ENCODE peak calls at places on chromosome 21, in eight cellular contexts. One of them, this sample, is unnamed. For H3K4me1 and H3K27me3, the result is how much of the 10 kb centered on the place peaks cover.

GRCh38 chr21:34722684-34723300 is 54.0 kb downstream of the CLIC6 start:
- DNase-seq in body of pancreas: no peak
- DNase-seq in NT2/D1: peak
- DNase-seq in Peyer's patch: no peak
- DNase-seq in prostate gland: no peak
- DNase-seq in heart right ventricle: no peak
- DNase-seq in left ventricle myocardium inferior: no peak
- DNase-seq in colonic mucosa: peak
- DNase-seq in this sample: peak

GRCh38 chr21:18468775-18469174 is 65.2 kb upstream of the TMPRSS15 start:
- DNase-seq in body of pancreas: no peak
- DNase-seq in NT2/D1: no peak
- DNase-seq in Peyer's patch: no peak
- DNase-seq in prostate gland: no peak
- DNase-seq in heart right ventricle: no peak
- DNase-seq in left ventricle myocardium inferior: no peak
- DNase-seq in colonic mucosa: no peak
- DNase-seq in this sample: no peak

GRCh38 chr21:25871566-25871965 is 136.8 kb downstream of the GABPA start:
- DNase-seq in body of pancreas: no peak
- DNase-seq in NT2/D1: no peak
- DNase-seq in Peyer's patch: no peak
- DNase-seq in prostate gland: no peak
- DNase-seq in heart right ventricle: no peak
- DNase-seq in left ventricle myocardium inferior: no peak
- DNase-seq in colonic mucosa: no peak
- DNase-seq in this sample: no peak

GRCh38 chr21:32886339-32886738 is 114.8 kb upstream of the PAXBP1 start:
- DNase-seq in body of pancreas: no peak
- DNase-seq in NT2/D1: no peak
- DNase-seq in Peyer's patch: no peak
- DNase-seq in prostate gland: no peak
- DNase-seq in heart right ventricle: no peak
- DNase-seq in left ventricle myocardium inferior: no peak
- DNase-seq in colonic mucosa: no peak
- DNase-seq in this sample: peak

GRCh38 chr21:30839304-30839703 is 9.7 kb upstream of the KRTAP7-1 start:
- DNase-seq in body of pancreas: peak
- DNase-seq in NT2/D1: peak
- DNase-seq in Peyer's patch: no peak
- DNase-seq in prostate gland: no peak
- DNase-seq in heart right ventricle: no peak
- DNase-seq in left ventricle myocardium inferior: no peak
- DNase-seq in colonic mucosa: peak
- DNase-seq in this sample: peak

GRCh38 chr21:46153259-46154154 is 1.9 kb downstream of the FTCD start:
- DNase-seq in body of pancreas: peak
- DNase-seq in NT2/D1: peak
- DNase-seq in Peyer's patch: peak
- DNase-seq in prostate gland: peak
- DNase-seq in heart right ventricle: peak
- DNase-seq in left ventricle myocardium inferior: peak
- DNase-seq in colonic mucosa: peak
- DNase-seq in this sample: peak

GRCh38 chr21:29130234-29130993 is at the start of gene MAP3K7CL:
- DNase-seq in body of pancreas: peak
- DNase-seq in NT2/D1: no peak
- DNase-seq in Peyer's patch: no peak
- DNase-seq in prostate gland: no peak
- DNase-seq in heart right ventricle: peak
- DNase-seq in left ventricle myocardium inferior: peak
- DNase-seq in colonic mucosa: no peak
- DNase-seq in this sample: no peak

GRCh38 chr21:15688809-15689208 is 41.0 kb upstream of the USP25 start:
- DNase-seq in body of pancreas: no peak
- DNase-seq in NT2/D1: no peak
- DNase-seq in Peyer's patch: no peak
- DNase-seq in prostate gland: no peak
- DNase-seq in heart right ventricle: no peak
- DNase-seq in left ventricle myocardium inferior: no peak
- DNase-seq in colonic mucosa: no peak
- DNase-seq in this sample: no peak

GRCh38 chr21:17003763-17004373 is 509.0 kb upstream of the CXADR start:
- DNase-seq in body of pancreas: no peak
- DNase-seq in NT2/D1: no peak
- DNase-seq in Peyer's patch: no peak
- DNase-seq in prostate gland: no peak
- DNase-seq in heart right ventricle: no peak
- DNase-seq in left ventricle myocardium inferior: no peak
- DNase-seq in colonic mucosa: no peak
- DNase-seq in this sample: no peak

GRCh38 chr21:35349378-35350080 is 300.4 kb upstream of the RUNX1 start:
- DNase-seq in body of pancreas: no peak
- DNase-seq in NT2/D1: no peak
- DNase-seq in Peyer's patch: no peak
- DNase-seq in prostate gland: peak
- DNase-seq in heart right ventricle: no peak
- DNase-seq in left ventricle myocardium inferior: no peak
- DNase-seq in colonic mucosa: no peak
- DNase-seq in this sample: no peak

GRCh38 chr21:28769683-28770082 is 223.0 kb downstream of the LTN1 start:
- DNase-seq in body of pancreas: no peak
- DNase-seq in NT2/D1: no peak
- DNase-seq in Peyer's patch: no peak
- DNase-seq in prostate gland: no peak
- DNase-seq in heart right ventricle: no peak
- DNase-seq in left ventricle myocardium inferior: no peak
- DNase-seq in colonic mucosa: no peak
- DNase-seq in this sample: no peak

GRCh38 chr21:20259035-20259867 is 739.0 kb upstream of the NCAM2 start:
- DNase-seq in body of pancreas: no peak
- DNase-seq in NT2/D1: no peak
- DNase-seq in Peyer's patch: no peak
- DNase-seq in prostate gland: no peak
- DNase-seq in heart right ventricle: no peak
- DNase-seq in left ventricle myocardium inferior: no peak
- DNase-seq in colonic mucosa: no peak
- DNase-seq in this sample: no peak

GRCh38 chr21:34639882-34640788 is 25.2 kb upstream of the RCAN1 start:
- DNase-seq in body of pancreas: no peak
- DNase-seq in NT2/D1: no peak
- DNase-seq in Peyer's patch: no peak
- DNase-seq in prostate gland: no peak
- DNase-seq in heart right ventricle: no peak
- DNase-seq in left ventricle myocardium inferior: no peak
- DNase-seq in colonic mucosa: no peak
- DNase-seq in this sample: peak

GRCh38 chr21:46119565-46120271 is 21.8 kb downstream of the COL6A2 start:
- DNase-seq in body of pancreas: no peak
- DNase-seq in NT2/D1: no peak
- DNase-seq in Peyer's patch: peak
- DNase-seq in prostate gland: no peak
- DNase-seq in heart right ventricle: peak
- DNase-seq in left ventricle myocardium inferior: peak
- DNase-seq in colonic mucosa: no peak
- DNase-seq in this sample: no peak

GRCh38 chr21:31857096-31857495 is 15.7 kb upstream of the HUNK start:
- DNase-seq in body of pancreas: no peak
- DNase-seq in NT2/D1: no peak
- DNase-seq in Peyer's patch: no peak
- DNase-seq in prostate gland: no peak
- DNase-seq in heart right ventricle: no peak
- DNase-seq in left ventricle myocardium inferior: no peak
- DNase-seq in colonic mucosa: no peak
- DNase-seq in this sample: no peak

GRCh38 chr21:33584455-33584854 is 4.0 kb downstream of the DONSON start:
- DNase-seq in body of pancreas: no peak
- DNase-seq in NT2/D1: no peak
- DNase-seq in Peyer's patch: no peak
- DNase-seq in prostate gland: no peak
- DNase-seq in heart right ventricle: no peak
- DNase-seq in left ventricle myocardium inferior: no peak
- DNase-seq in colonic mucosa: no peak
- DNase-seq in this sample: no peak

GRCh38 chr21:18840239-18840638 is 436.7 kb upstream of the TMPRSS15 start:
- DNase-seq in body of pancreas: no peak
- DNase-seq in NT2/D1: peak
- DNase-seq in Peyer's patch: no peak
- DNase-seq in prostate gland: no peak
- DNase-seq in heart right ventricle: no peak
- DNase-seq in left ventricle myocardium inferior: no peak
- DNase-seq in colonic mucosa: no peak
- DNase-seq in this sample: no peak

GRCh38 chr21:41852929-41853320 is 26.2 kb downstream of the PRDM15 start:
- DNase-seq in body of pancreas: no peak
- DNase-seq in NT2/D1: no peak
- DNase-seq in Peyer's patch: no peak
- DNase-seq in prostate gland: no peak
- DNase-seq in heart right ventricle: no peak
- DNase-seq in left ventricle myocardium inferior: no peak
- DNase-seq in colonic mucosa: no peak
- DNase-seq in this sample: no peak
- H3K4me1 ChIP-seq in body of pancreas: under half
- H3K4me1 ChIP-seq in NT2/D1: under half
- H3K4me1 ChIP-seq in Peyer's patch: under half
- H3K4me1 ChIP-seq in prostate gland: under half
- H3K4me1 ChIP-seq in heart right ventricle: under half
- H3K4me1 ChIP-seq in left ventricle myocardium inferior: under half
- H3K4me1 ChIP-seq in colonic mucosa: under half
- H3K4me1 ChIP-seq in this sample: under half

GRCh38 chr21:26884436-26884835 is 39.2 kb upstream of the ADAMTS1 start:
- DNase-seq in body of pancreas: no peak
- DNase-seq in NT2/D1: no peak
- DNase-seq in Peyer's patch: no peak
- DNase-seq in prostate gland: no peak
- DNase-seq in heart right ventricle: no peak
- DNase-seq in left ventricle myocardium inferior: no peak
- DNase-seq in colonic mucosa: no peak
- DNase-seq in this sample: no peak
- H3K27me3 ChIP-seq in body of pancreas: under half
- H3K27me3 ChIP-seq in NT2/D1: under half
- H3K27me3 ChIP-seq in Peyer's patch: under half
- H3K27me3 ChIP-seq in prostate gland: under half
- H3K27me3 ChIP-seq in heart right ventricle: under half
- H3K27me3 ChIP-seq in left ventricle myocardium inferior: under half
- H3K27me3 ChIP-seq in colonic mucosa: under half
- H3K27me3 ChIP-seq in this sample: under half

GRCh38 chr21:44982558-44983244 is 42.9 kb downstream of the SLX9 start:
- DNase-seq in body of pancreas: no peak
- DNase-seq in NT2/D1: no peak
- DNase-seq in Peyer's patch: no peak
- DNase-seq in prostate gland: no peak
- DNase-seq in heart right ventricle: peak
- DNase-seq in left ventricle myocardium inferior: peak
- DNase-seq in colonic mucosa: no peak
- DNase-seq in this sample: no peak

GRCh38 chr21:44984792-44985440 is 45.1 kb downstream of the SLX9 start:
- DNase-seq in body of pancreas: no peak
- DNase-seq in NT2/D1: no peak
- DNase-seq in Peyer's patch: no peak
- DNase-seq in prostate gland: no peak
- DNase-seq in heart right ventricle: peak
- DNase-seq in left ventricle myocardium inferior: peak
- DNase-seq in colonic mucosa: no peak
- DNase-seq in this sample: no peak

GRCh38 chr21:44983421-44984206 is 43.8 kb downstream of the SLX9 start:
- DNase-seq in body of pancreas: no peak
- DNase-seq in NT2/D1: no peak
- DNase-seq in Peyer's patch: no peak
- DNase-seq in prostate gland: no peak
- DNase-seq in heart right ventricle: peak
- DNase-seq in left ventricle myocardium inferior: peak
- DNase-seq in colonic mucosa: no peak
- DNase-seq in this sample: no peak

GRCh38 chr21:44985441-44986401 is 45.9 kb downstream of the SLX9 start:
- DNase-seq in body of pancreas: no peak
- DNase-seq in NT2/D1: no peak
- DNase-seq in Peyer's patch: peak
- DNase-seq in prostate gland: no peak
- DNase-seq in heart right ventricle: peak
- DNase-seq in left ventricle myocardium inferior: peak
- DNase-seq in colonic mucosa: no peak
- DNase-seq in this sample: no peak

DNA sequence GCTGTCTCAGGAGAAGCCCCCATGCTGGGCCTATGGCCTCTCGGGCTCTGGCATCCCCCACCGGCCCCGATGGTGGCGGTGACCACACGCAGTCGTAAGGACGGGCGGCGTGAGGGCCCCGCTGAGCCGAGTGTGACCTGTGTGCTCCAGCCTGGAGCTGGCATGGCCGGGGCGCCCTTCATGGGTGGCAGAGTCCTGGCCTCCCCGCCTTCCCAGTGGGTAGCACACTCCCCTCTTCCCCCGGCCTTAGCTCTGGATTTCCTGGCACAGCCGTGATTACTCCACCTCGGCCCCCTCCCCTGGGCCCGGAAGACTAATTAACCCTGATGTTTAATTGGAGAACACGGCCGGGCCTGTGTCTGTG is 44.6 kb downstream of the SLX9 start:
- DNase-seq in body of pancreas: no peak
- DNase-seq in NT2/D1: no peak
- DNase-seq in Peyer's patch: no peak
- DNase-seq in prostate gland: no peak
- DNase-seq in heart right ventricle: peak
- DNase-seq in left ventricle myocardium inferior: peak
- DNase-seq in colonic mucosa: no peak
- DNase-seq in this sample: no peak
- H3K4me1 ChIP-seq in body of pancreas: under half
- H3K4me1 ChIP-seq in NT2/D1: under half
- H3K4me1 ChIP-seq in Peyer's patch: under half
- H3K4me1 ChIP-seq in prostate gland: under half
- H3K4me1 ChIP-seq in heart right ventricle: under half
- H3K4me1 ChIP-seq in left ventricle myocardium inferior: under half
- H3K4me1 ChIP-seq in colonic mucosa: under half
- H3K4me1 ChIP-seq in this sample: under half

DNA sequence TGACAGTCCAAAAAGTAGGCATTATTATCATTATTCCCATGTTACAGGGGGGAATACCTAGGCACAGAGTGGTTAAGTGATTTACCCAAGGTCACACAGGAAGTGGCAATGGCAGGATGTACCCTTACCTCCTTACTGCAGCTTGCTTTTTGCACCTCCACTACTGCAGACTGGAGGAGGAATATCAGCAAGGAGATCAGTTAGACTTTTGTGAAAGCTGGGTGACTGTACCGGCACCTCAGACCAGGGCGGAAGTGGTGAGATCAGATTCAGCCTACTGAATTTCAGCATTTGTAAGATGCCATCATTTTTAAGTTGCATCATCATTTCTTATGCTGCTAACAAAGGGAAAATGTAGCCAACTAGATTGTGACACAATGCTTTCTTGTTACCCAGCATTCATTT is 4.5 kb downstream of the ADARB1 start:
- DNase-seq in body of pancreas: peak
- DNase-seq in NT2/D1: no peak
- DNase-seq in Peyer's patch: no peak
- DNase-seq in prostate gland: no peak
- DNase-seq in heart right ventricle: no peak
- DNase-seq in left ventricle myocardium inferior: no peak
- DNase-seq in colonic mucosa: no peak
- DNase-seq in this sample: peak
- H3K27me3 ChIP-seq in body of pancreas: under half
- H3K27me3 ChIP-seq in NT2/D1: under half
- H3K27me3 ChIP-seq in Peyer's patch: under half
- H3K27me3 ChIP-seq in prostate gland: under half
- H3K27me3 ChIP-seq in heart right ventricle: under half
- H3K27me3 ChIP-seq in left ventricle myocardium inferior: under half
- H3K27me3 ChIP-seq in colonic mucosa: under half
- H3K27me3 ChIP-seq in this sample: under half

GRCh38 chr21:38227401-38227800 is 29.4 kb upstream of the KCNJ15 start:
- DNase-seq in body of pancreas: no peak
- DNase-seq in NT2/D1: no peak
- DNase-seq in Peyer's patch: no peak
- DNase-seq in prostate gland: peak
- DNase-seq in heart right ventricle: no peak
- DNase-seq in left ventricle myocardium inferior: no peak
- DNase-seq in colonic mucosa: no peak
- DNase-seq in this sample: no peak
- H3K4me1 ChIP-seq in body of pancreas: under half
- H3K4me1 ChIP-seq in NT2/D1: under half
- H3K4me1 ChIP-seq in Peyer's patch: under half
- H3K4me1 ChIP-seq in prostate gland: under half
- H3K4me1 ChIP-seq in heart right ventricle: under half
- H3K4me1 ChIP-seq in left ventricle myocardium inferior: under half
- H3K4me1 ChIP-seq in colonic mucosa: under half
- H3K4me1 ChIP-seq in this sample: under half